ENCODE peak calls at places on chromosomes 12 and 14, in seven cellular contexts. U, J, W, L, M, A and N are unnamed samples.

GRCh38 chr14:91126761-91127160 is 12.9 kb downstream of the DGLUCY start:
- DNase-seq in U (no peak), J (no peak), W (no peak), L (no peak), M (no peak), A (no peak), N (no peak)

GRCh38 chr12:118377005-118377890 is 893 bp downstream of the SUDS3 start:
- DNase-seq in U (no peak), J (no peak), W (no peak), L (no peak), M (no peak), A (no peak), N (peak)

GRCh38 chr14:77212933-77213656 is 31.5 kb downstream of the TMEM63C start:
- DNase-seq in U (peak), J (no peak), W (no peak), L (peak), M (no peak), A (peak), N (peak)

GRCh38 chr12:10339441-10339840 is 31.8 kb downstream of the KLRD1 start:
- DNase-seq in U (no peak), J (no peak), W (no peak), L (peak), M (no peak), A (no peak), N (no peak)

GRCh38 chr12:31876568-31877424 is 82.4 kb upstream of the RESF1 start:
- DNase-seq in U (no peak), J (no peak), W (peak), L (no peak), M (no peak), A (no peak), N (peak)

GRCh38 chr12:116222358-116222757 is 55.1 kb downstream of the MED13L start:
- DNase-seq in U (peak), J (no peak), W (peak), L (peak), M (peak), A (peak), N (peak)

GRCh38 chr12:89384050-89384749 is 31.9 kb upstream of the DUSP6 start:
- DNase-seq in U (peak), J (no peak), W (peak), L (no peak), M (peak), A (peak), N (peak)

GRCh38 chr14:50924236-50924635 is 20.0 kb downstream of the PYGL start:
- DNase-seq in U (no peak), J (no peak), W (no peak), L (no peak), M (no peak), A (no peak), N (no peak)

GRCh38 chr14:69519701-69520100 is 35.2 kb downstream of the PLEKHD1 start:
- DNase-seq in U (no peak), J (no peak), W (no peak), L (no peak), M (no peak), A (no peak), N (no peak)

GRCh38 chr12:94240171-94240570 is 91.8 kb downstream of the PLXNC1 start:
- DNase-seq in U (no peak), J (no peak), W (no peak), L (no peak), M (no peak), A (no peak), N (peak)

GRCh38 chr12:105359840-105360239 is 29.3 kb downstream of the C12orf75 start:
- DNase-seq in U (no peak), J (no peak), W (no peak), L (no peak), M (peak), A (no peak), N (no peak)

GRCh38 chr14:54108481-54109471 is 152.2 kb upstream of the BMP4 start:
- DNase-seq in U (no peak), J (no peak), W (no peak), L (peak), M (peak), A (peak), N (no peak)

GRCh38 chr12:48995061-48995879 is 3.9 kb downstream of the DDN start:
- DNase-seq in U (peak), J (peak), W (peak), L (peak), M (peak), A (peak), N (peak)

GRCh38 chr14:73246387-73247150 is 9.3 kb downstream of the PAPLN start:
- DNase-seq in U (no peak), J (peak), W (no peak), L (no peak), M (no peak), A (no peak), N (no peak)

GRCh38 chr12:26196424-26196722 is 1.0 kb downstream of the SSPN start:
- DNase-seq in U (no peak), J (no peak), W (no peak), L (no peak), M (peak), A (no peak), N (no peak)

GRCh38 chr14:51473808-51474207 is 177.9 kb upstream of the FRMD6 start:
- DNase-seq in U (no peak), J (no peak), W (no peak), L (no peak), M (peak), A (no peak), N (no peak)

GRCh38 chr12:72442217-72442616 is 170.0 kb downstream of the TRHDE start:
- DNase-seq in U (no peak), J (no peak), W (no peak), L (no peak), M (peak), A (no peak), N (no peak)

GRCh38 chr14:52868911-52869611 is 77.7 kb upstream of the GNPNAT1 start:
- DNase-seq in U (no peak), J (no peak), W (no peak), L (no peak), M (no peak), A (no peak), N (peak)

GRCh38 chr12:109844983-109845841 is 12.0 kb upstream of the TRPV4 start:
- DNase-seq in U (peak), J (peak), W (peak), L (peak), M (peak), A (peak), N (peak)

GRCh38 chr12:19869413-19869812 is 430.1 kb downstream of the AEBP2 start:
- DNase-seq in U (no peak), J (no peak), W (no peak), L (no peak), M (no peak), A (no peak), N (no peak)

GRCh38 chr14:68797180-68797670 is 4.4 kb upstream of the ZFP36L1 start:
- DNase-seq in U (peak), J (peak), W (peak), L (no peak), M (no peak), A (no peak), N (no peak)

GRCh38 chr14:101830271-101830670 is 68.8 kb downstream of the PPP2R5C start:
- DNase-seq in U (no peak), J (no peak), W (no peak), L (no peak), M (no peak), A (no peak), N (no peak)

GRCh38 chr12:104604070-104604994 is 147.6 kb downstream of the CHST11 start:
- DNase-seq in U (peak), J (no peak), W (peak), L (peak), M (peak), A (no peak), N (peak)

GRCh38 chr14:70622111-70622712 is 19.5 kb upstream of the TTC9 start:
- DNase-seq in U (peak), J (no peak), W (no peak), L (peak), M (peak), A (peak), N (peak)

GRCh38 chr14:27184371-27184901 is 586.6 kb upstream of the NOVA1 start:
- DNase-seq in U (no peak), J (no peak), W (no peak), L (no peak), M (no peak), A (no peak), N (no peak)

GRCh38 chr12:32027684-32028355 is 68.6 kb downstream of the RESF1 start:
- DNase-seq in U (no peak), J (peak), W (no peak), L (no peak), M (no peak), A (no peak), N (peak)

GRCh38 chr14:67567654-67568053 is 32.4 kb downstream of the PIGH start:
- DNase-seq in U (peak), J (peak), W (no peak), L (no peak), M (no peak), A (no peak), N (no peak)

GRCh38 chr12:124655317-124656213 is 88.2 kb upstream of the NCOR2 start:
- DNase-seq in U (peak), J (no peak), W (no peak), L (no peak), M (peak), A (no peak), N (peak)
- TF ChIP-seq POLR2A in U (no peak), J (no peak), W (no peak), L (no peak), M (peak), A (no peak), N (no peak)

DNA sequence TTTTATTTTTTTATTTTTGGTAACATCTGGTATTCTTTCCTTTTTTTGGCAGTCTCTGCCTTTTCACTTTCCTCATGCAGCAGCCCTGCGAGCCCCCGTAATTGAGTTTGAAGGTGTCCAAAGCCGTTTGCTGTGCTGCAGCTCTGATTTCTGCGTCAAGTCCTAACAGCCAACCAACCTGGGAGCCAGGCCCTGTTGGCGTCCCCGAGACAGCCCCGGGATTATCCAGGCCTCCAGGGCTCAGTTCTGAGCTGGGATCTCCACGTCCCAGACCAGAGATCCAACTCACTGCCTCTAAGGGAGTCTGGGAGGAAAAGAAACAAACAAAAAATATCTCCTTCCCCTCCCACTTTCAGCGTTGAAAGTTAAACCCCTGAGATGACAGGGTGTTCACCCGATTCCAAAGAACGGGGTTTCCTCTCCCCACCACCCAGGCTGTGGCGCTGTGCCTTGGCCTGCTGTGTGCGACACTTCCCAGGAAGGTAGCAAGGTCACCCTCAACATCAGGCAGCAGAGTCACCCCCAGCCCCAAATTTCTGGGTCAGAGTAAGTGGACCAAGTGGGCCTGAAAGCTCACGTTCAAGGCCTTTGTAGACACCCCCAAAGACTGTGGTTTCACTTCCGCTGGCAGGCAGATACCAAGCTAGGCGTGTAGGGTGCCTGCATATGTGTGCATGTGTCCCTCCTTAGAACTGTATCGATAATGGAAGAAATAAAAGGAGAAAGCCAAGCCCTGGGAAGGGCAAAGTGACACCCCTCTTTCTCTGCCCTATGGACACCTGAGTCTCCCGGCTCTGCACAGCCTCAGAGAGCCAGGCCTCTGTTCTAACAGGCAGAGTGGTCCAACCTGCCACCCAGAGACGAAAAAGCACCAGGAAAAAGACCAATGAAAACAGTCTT is 11.1 kb downstream of the BCL11B start:
- DNase-seq in U (no peak), J (peak), W (peak), L (no peak), M (no peak), A (no peak), N (no peak)
- H3K4me3 ChIP-seq in U (no peak), J (no peak), W (no peak), L (no peak), M (no peak), A (no peak), N (no peak)

GRCh38 chr12:82797480-82797879 is 110.8 kb downstream of the TMTC2 start:
- DNase-seq in U (no peak), J (no peak), W (no peak), L (no peak), M (no peak), A (no peak), N (no peak)
- TF ChIP-seq POLR2A in U (no peak), J (no peak), W (no peak), L (no peak), M (no peak), A (no peak), N (no peak)

DNA sequence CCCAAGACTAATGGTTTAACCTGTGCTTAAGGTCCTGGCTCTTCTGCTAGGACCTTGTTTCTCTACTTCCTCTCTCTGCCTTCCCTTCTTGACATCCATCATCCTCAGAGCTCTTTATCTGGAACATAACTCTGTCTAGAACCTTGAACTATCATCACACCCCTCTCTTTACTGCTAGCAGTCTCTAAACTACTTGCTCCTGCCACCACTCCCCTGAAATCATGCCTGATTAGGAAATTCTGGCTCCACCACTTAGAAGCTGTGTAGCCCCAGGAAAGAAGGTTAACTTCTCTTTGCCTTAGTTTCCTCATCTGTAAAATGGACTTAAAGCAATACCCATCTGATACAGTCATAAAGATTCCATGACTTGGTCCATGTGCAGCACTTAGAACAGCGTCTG is 9.1 kb downstream of the SLC38A1 start:
- DNase-seq in U (no peak), J (no peak), W (no peak), L (no peak), M (no peak), A (no peak), N (peak)
- H3K4me3 ChIP-seq in U (no peak), J (no peak), W (no peak), L (no peak), M (no peak), A (no peak), N (no peak)